ENCODE peak calls at places on chromosome 9, in four cellular contexts. I is IMR-90, H is suprapubic skin, C is HCT116. A is an unnamed sample.

GRCh38 chr9:100419166-100419565 is 7.8 kb upstream of the MSANTD3 start:
- DNase-seq in I (no peak), H (no peak), C (no peak), A (no peak)

GRCh38 chr9:136805207-136805740 is 2.5 kb upstream of the RABL6 start:
- DNase-seq in I (no peak), H (peak; percentile 45), C (no peak), A (no peak)

GRCh38 chr9:137311971-137312851 is 10.1 kb upstream of the NRARP start:
- DNase-seq in I (no peak), H (peak; percentile 74), C (no peak), A (peak; percentile 70)

GRCh38 chr9:6126377-6126776 is 89.2 kb upstream of the IL33 start:
- DNase-seq in I (no peak), H (no peak), C (no peak), A (no peak)

GRCh38 chr9:127388037-127388855 is 8.7 kb upstream of the SLC2A8 start:
- DNase-seq in I (peak; percentile 98), H (no peak), C (peak; percentile 86), A (no peak)

GRCh38 chr9:35729101-35729500 is 2.9 kb downstream of the TLN1 start:
- DNase-seq in I (peak; percentile 18), H (no peak), C (no peak), A (no peak)

GRCh38 chr9:33676746-33677505 is 118.4 kb upstream of the PRSS3 start:
- DNase-seq in I (peak; percentile 13), H (no peak), C (no peak), A (peak; percentile 78)

GRCh38 chr9:14031015-14031414 is 282.9 kb downstream of the NFIB start:
- DNase-seq in I (peak; percentile 18), H (no peak), C (no peak), A (peak; percentile 55)

GRCh38 chr9:33447404-33448158 is at the start of gene AQP3:
- DNase-seq in I (no peak), H (peak; percentile 85), C (no peak), A (peak; percentile 95)

GRCh38 chr9:99011161-99011709 is 67.5 kb downstream of the COL15A1 start:
- DNase-seq in I (peak; percentile 48), H (no peak), C (no peak), A (no peak)

GRCh38 chr9:115262477-115262876 is 144.5 kb upstream of the TNC start:
- DNase-seq in I (peak; percentile 75), H (peak; percentile 64), C (peak; percentile 10), A (no peak)

GRCh38 chr9:105432247-105432857 is 15.5 kb upstream of the FSD1L start:
- DNase-seq in I (no peak), H (no peak), C (no peak), A (no peak)

GRCh38 chr9:92190536-92190790 is 75.2 kb upstream of the SPTLC1 start:
- DNase-seq in I (no peak), H (no peak), C (no peak), A (no peak)

GRCh38 chr9:120348951-120349429 is 231.0 kb downstream of the CDK5RAP2 start:
- DNase-seq in I (peak; percentile 49), H (no peak), C (peak; percentile 31), A (peak; percentile 92)

GRCh38 chr9:38371495-38371894 is 21.0 kb upstream of the ALDH1B1 start:
- DNase-seq in I (peak; percentile 27), H (peak; percentile 17), C (peak; percentile 41), A (peak; percentile 53)

GRCh38 chr9:85200726-85201402 is 531.3 kb downstream of the NTRK2 start:
- DNase-seq in I (no peak), H (no peak), C (no peak), A (no peak)

GRCh38 chr9:92728831-92729734 is 35.5 kb downstream of the BICD2 start:
- DNase-seq in I (peak; percentile 20), H (no peak), C (no peak), A (peak; percentile 80)

GRCh38 chr9:70112981-70113380 is 69.3 kb downstream of the MAMDC2 start:
- DNase-seq in I (no peak), H (no peak), C (no peak), A (no peak)

GRCh38 chr9:109010676-109011655 is 2.3 kb downstream of the CTNNAL1 start:
- DNase-seq in I (peak; percentile 93), H (no peak), C (peak; percentile 57), A (no peak)

GRCh38 chr9:129319076-129319937 is 141.2 kb upstream of the IER5L start:
- DNase-seq in I (no peak), H (peak; percentile 65), C (no peak), A (peak; percentile 32)

GRCh38 chr9:115305543-115305942 is 187.6 kb upstream of the TNC start:
- DNase-seq in I (no peak), H (no peak), C (no peak), A (no peak)

GRCh38 chr9:69412741-69413150 is 87.7 kb downstream of the ENTREP1 start:
- DNase-seq in I (peak; percentile 52), H (no peak), C (peak; percentile 51), A (peak; percentile 92)

GRCh38 chr9:121577201-121577600 is 74.2 kb upstream of the DAB2IP start:
- DNase-seq in I (no peak), H (no peak), C (no peak), A (peak; percentile 32)

GRCh38 chr9:91214086-91214485 is 147.6 kb downstream of the AUH start:
- DNase-seq in I (peak; percentile 39), H (no peak), C (no peak), A (no peak)

GRCh38 chr9:129166962-129167557 is 11.0 kb downstream of the IER5L start:
- DNase-seq in I (peak; percentile 80), H (peak; percentile 88), C (peak; percentile 63), A (peak; percentile 93)

GRCh38 chr9:106218854-106219253 is 524.5 kb downstream of the TMEM38B start:
- DNase-seq in I (no peak), H (no peak), C (no peak), A (no peak)

GRCh38 chr9:3898371-3899218 is 372.8 kb upstream of the RFX3 start:
- DNase-seq in I (no peak), H (no peak), C (no peak), A (no peak)

GRCh38 chr9:118276784-118277183 is 572.6 kb downstream of the TLR4 start:
- DNase-seq in I (no peak), H (no peak), C (no peak), A (no peak)

GRCh38 chr9:114925039-114925438 is 5.4 kb downstream of the TNFSF8 start:
- DNase-seq in I (no peak), H (no peak), C (no peak), A (no peak)

GRCh38 chr9:121772600-121773285 is 121.3 kb downstream of the DAB2IP start:
- DNase-seq in I (no peak), H (peak; percentile 60), C (no peak), A (no peak)

DNA sequence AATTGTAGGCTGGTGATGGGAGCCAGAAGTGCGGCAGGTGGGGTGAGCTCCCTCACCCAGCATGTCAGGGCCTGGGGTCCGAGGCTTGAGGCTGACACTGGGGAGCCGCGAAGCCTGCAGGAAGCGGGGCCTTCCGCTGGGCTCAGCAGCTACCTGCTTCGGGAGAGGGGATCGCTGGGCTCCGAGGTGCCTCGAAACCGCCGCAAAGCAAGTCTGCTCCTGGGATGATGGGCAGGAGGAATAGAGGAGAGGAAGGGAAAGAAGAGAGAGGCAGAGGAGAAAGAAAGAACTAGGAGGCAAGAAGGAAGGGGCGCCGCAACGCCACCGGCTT is 1.5 kb upstream of the PRDM12 start:
- DNase-seq in I (no peak), H (no peak), C (no peak), A (peak; percentile 79)
- H3K4me3 ChIP-seq in I (no peak overlapping the region), H (peak overlapping the region; percentile 25), C (no peak overlapping the region), A (peak overlapping the region; percentile 42)

GRCh38 chr9:133153227-133154096 is 10.3 kb downstream of the GBGT1 start:
- DNase-seq in I (no peak), H (peak; percentile 61), C (no peak), A (peak; percentile 53)
- H3K27me3 ChIP-seq in I (no peaks in the 10 kb centered on the region), H (no peaks in the 10 kb centered on the region), C (no peaks in the 10 kb centered on the region), A (peaks cover under 1% of the 10 kb centered on the region)

GRCh38 chr9:19233344-19233743 is 2.9 kb downstream of the DENND4C start:
- DNase-seq in I (no peak), H (no peak), C (no peak), A (no peak)
- H3K4me3 ChIP-seq in I (no peak overlapping the region), H (peak overlapping the region; percentile 99), C (no peak overlapping the region), A (no peak overlapping the region)

DNA sequence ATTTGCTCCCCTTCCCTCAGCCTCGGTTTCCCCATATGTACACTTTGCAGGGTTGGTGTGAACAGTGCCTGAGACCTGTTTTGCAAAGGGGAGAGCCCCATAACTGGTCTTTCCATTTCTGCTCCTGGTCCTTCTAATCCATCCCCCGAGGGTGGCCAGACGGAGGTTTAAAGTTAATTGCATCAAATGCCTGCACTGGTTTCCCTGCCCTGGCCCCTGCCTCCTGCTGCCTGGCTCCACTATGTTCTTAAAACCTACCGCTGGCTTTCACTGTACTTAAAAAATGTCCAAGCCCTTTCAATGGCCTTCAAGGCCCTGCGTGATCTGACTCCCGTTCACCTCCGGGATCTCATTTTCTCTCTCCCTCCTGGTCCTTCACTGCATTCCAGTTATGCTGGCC is 183.0 kb downstream of the RGS3 start:
- DNase-seq in I (no peak), H (peak; percentile 16), C (no peak), A (no peak)
- H3K27me3 ChIP-seq in I (no peaks in the 10 kb centered on the region), H (no peaks in the 10 kb centered on the region), C (no peaks in the 10 kb centered on the region), A (peaks cover 61% of the 10 kb centered on the region)

DNA sequence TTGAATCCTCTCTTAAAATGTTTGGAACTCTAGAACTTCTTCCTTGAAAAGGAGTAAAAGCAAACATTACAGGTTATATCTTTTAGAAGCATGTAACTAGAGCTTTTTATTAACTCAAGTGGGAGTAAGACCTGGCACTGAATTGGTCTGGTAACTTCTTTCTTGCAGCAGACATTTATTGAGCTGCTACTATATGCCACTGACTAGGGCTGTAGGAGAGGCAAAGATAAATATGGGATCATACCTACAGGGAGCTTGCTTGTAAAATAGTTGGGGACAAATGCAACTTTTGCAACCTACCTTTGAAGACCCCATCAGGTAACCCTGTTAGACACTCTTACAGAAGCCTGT is 231.9 kb upstream of the TUT7 start:
- DNase-seq in I (no peak), H (no peak), C (no peak), A (no peak)
- H3K4me3 ChIP-seq in I (peak overlapping the region; percentile 43), H (no peak overlapping the region), C (no peak overlapping the region), A (no peak overlapping the region)

GRCh38 chr9:132582786-132583583 is 579 bp downstream of the BARHL1 start:
- DNase-seq in I (no peak), H (no peak), C (no peak), A (peak; percentile 62)

GRCh38 chr9:132585954-132586829 is 3.8 kb downstream of the BARHL1 start:
- DNase-seq in I (no peak), H (no peak), C (no peak), A (peak; percentile 73)

GRCh38 chr9:132584616-132585560 is 2.5 kb downstream of the BARHL1 start:
- DNase-seq in I (peak; percentile 33), H (no peak), C (no peak), A (peak; percentile 74)

GRCh38 chr9:132582276-132582785 is at the start of gene BARHL1:
- DNase-seq in I (no peak), H (no peak), C (no peak), A (no peak)

DNA sequence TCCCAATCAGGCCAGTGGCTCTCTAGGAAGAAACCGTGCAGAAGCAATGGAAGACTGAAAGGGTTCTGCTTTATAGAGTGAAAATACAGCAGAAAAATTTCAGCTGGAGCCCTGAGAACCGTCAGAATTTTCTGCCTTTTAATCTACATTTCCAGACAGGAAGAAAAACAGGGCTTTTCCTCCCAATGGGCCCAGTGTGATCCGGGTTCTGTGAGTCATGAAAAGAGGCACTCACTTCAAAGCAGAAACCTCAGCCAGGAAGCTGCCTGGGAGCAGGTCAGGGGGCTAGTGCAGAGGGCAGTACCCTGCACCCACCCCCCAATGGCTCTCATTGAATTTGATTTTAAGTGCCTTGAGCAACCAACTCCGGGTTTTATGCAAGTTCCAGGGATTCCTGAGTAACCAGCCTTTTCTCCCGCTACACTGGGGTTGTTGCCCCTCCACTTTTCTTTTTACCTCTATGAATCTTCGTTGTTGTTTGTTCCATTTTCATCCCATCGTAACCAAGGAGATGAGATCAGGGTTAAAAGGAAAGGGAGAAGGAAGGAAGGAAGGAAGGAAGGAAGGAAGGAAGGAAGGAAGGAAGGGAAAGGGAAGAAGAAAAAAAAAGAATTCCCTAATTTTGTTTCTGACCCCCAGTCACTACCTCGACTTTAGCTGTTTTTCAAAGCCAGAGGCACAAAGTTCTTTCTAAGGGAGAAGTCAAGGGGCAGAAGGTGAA is 1.3 kb downstream of the BARHL1 start:
- DNase-seq in I (no peak), H (no peak), C (no peak), A (no peak)
- H3K27me3 ChIP-seq in I (peaks cover 97% of the 10 kb centered on the region), H (peaks cover 100% of the 10 kb centered on the region), C (no peaks in the 10 kb centered on the region), A (peaks cover 99% of the 10 kb centered on the region)

A was measured in H7.